ENCODE peak calls at places on chromosome 1, in four cellular contexts. One of them, this sample, is unnamed.
A peak's percentile ranks its signal among the peaks of the same experiment; 100 is the strongest.

GRCh38 chr1:237258871-237259270 is 216.9 kb downstream of the RYR2 start:
- DNase-seq in pancreas: no peak
- DNase-seq in lung: no peak
- DNase-seq in psoas muscle: no peak
- DNase-seq in this sample: no peak

GRCh38 chr1:41450747-41451285 is 33.7 kb downstream of the EDN2 start:
- DNase-seq in lung: no peak
- DNase-seq in pancreas: no peak
- DNase-seq in psoas muscle: no peak
- DNase-seq in this sample: no peak

GRCh38 chr1:64112281-64112680 is 91.1 kb upstream of the UBE2U start:
- DNase-seq in pancreas: no peak
- DNase-seq in lung: no peak
- DNase-seq in psoas muscle: no peak
- DNase-seq in this sample: no peak

GRCh38 chr1:205108464-205108863 is 13.3 kb downstream of the RBBP5 start:
- DNase-seq in lung: no peak
- DNase-seq in pancreas: no peak
- DNase-seq in psoas muscle: no peak
- DNase-seq in this sample: no peak

GRCh38 chr1:26145960-26146294 is 13.0 kb upstream of the FAM110D start:
- DNase-seq in psoas muscle: no peak
- DNase-seq in pancreas: no peak
- DNase-seq in lung: no peak
- DNase-seq in this sample: no peak

GRCh38 chr1:166170726-166171125 is 3.9 kb upstream of the FAM78B start:
- DNase-seq in pancreas: no peak
- DNase-seq in lung: no peak
- DNase-seq in psoas muscle: no peak
- DNase-seq in this sample: no peak

GRCh38 chr1:246803373-246803772 is 79.2 kb downstream of the SCCPDH start:
- DNase-seq in pancreas: no peak
- DNase-seq in lung: no peak
- DNase-seq in psoas muscle: no peak
- DNase-seq in this sample: no peak

GRCh38 chr1:109040627-109041613 is 982 bp downstream of the WDR47 start:
- DNase-seq in lung: no peak
- DNase-seq in psoas muscle: peak; percentile 60
- DNase-seq in pancreas: no peak
- DNase-seq in this sample: no peak

GRCh38 chr1:6386371-6386949 is 7.1 kb downstream of the ACOT7 start:
- DNase-seq in lung: no peak
- DNase-seq in pancreas: no peak
- DNase-seq in psoas muscle: no peak
- DNase-seq in this sample: no peak

GRCh38 chr1:61812916-61813315 is 70.6 kb downstream of the PATJ start:
- DNase-seq in psoas muscle: no peak
- DNase-seq in pancreas: no peak
- DNase-seq in lung: no peak
- DNase-seq in this sample: no peak

GRCh38 chr1:30522031-30523004 is 201.1 kb downstream of the MATN1 start:
- DNase-seq in lung: peak; percentile 47
- DNase-seq in psoas muscle: peak; percentile 91
- DNase-seq in pancreas: peak; percentile 20
- DNase-seq in this sample: no peak

GRCh38 chr1:211381481-211382181 is 55.0 kb downstream of the TRAF5 start:
- DNase-seq in lung: no peak
- DNase-seq in pancreas: no peak
- DNase-seq in psoas muscle: no peak
- DNase-seq in this sample: no peak

GRCh38 chr1:161267332-161267731 is 8.8 kb downstream of the PCP4L1 start:
- DNase-seq in psoas muscle: no peak
- DNase-seq in lung: no peak
- DNase-seq in pancreas: no peak
- DNase-seq in this sample: no peak

GRCh38 chr1:1778827-1779675 is 781 bp upstream of the NADK start:
- DNase-seq in lung: peak; percentile 88
- DNase-seq in psoas muscle: peak; percentile 85
- DNase-seq in pancreas: peak; percentile 79
- DNase-seq in this sample: no peak

GRCh38 chr1:7389201-7389785 is 381.8 kb upstream of the VAMP3 start:
- DNase-seq in psoas muscle: no peak
- DNase-seq in lung: no peak
- DNase-seq in pancreas: peak; percentile 6
- DNase-seq in this sample: no peak

GRCh38 chr1:40936878-40937484 is 42.5 kb upstream of the CTPS1 start:
- DNase-seq in psoas muscle: no peak
- DNase-seq in pancreas: no peak
- DNase-seq in lung: no peak
- DNase-seq in this sample: peak; percentile 19

GRCh38 chr1:120176092-120176855 is at the start of gene SEC22B:
- DNase-seq in pancreas: peak; percentile 91
- DNase-seq in psoas muscle: peak; percentile 92
- DNase-seq in lung: peak; percentile 89
- DNase-seq in this sample: peak; percentile 88

DNA sequence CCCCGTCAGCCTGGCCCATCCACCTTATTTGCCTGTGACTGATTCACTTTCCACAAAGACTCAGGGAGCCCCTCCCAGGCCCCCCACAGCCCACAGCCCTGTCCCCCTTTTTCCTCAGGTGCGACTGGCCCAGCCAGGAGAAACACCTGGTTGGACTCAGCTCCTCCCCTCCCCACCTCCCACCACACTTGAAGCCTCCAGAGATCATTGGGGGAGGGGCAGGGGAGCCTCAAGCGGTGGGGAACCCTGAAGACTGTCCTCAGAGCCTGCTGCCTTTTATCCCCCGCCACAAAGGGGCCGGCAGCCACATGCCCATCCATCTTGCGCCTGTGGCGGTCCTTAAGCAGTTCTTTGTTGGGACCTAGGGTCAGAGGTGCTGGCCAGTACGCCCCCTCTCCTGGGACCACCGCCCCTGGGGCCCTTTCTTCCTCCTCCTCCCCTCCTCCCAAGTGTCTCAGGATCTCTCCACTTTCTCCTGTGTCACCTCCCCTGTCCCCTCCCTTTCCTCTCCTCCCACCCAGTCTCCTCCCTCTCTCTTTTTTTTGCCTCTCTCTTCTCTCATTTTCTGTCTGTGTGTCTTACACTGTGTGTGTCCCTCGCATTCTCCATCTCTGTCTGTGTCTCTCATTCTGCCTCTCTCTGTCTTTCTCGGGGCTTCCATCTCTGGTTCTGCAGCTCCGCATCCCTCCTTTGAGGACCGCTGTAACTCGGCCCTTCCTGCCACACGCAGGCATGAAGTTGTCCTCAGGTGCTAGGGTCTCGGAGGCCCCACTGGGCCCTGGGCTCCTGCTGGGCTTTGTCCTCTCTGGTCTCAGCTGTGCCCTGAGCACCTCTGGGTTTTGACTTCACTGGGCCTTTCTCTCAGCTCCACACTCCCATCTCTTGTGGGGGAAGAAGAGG is 12.2 kb downstream of the CRABP2 start:
- DNase-seq in lung: peak; percentile 51
- DNase-seq in psoas muscle: no peak
- DNase-seq in pancreas: peak; percentile 74
- DNase-seq in this sample: no peak
- H3K27ac ChIP-seq in lung: no peak overlapping the region
- H3K27ac ChIP-seq in psoas muscle: no peak overlapping the region
- H3K27ac ChIP-seq in pancreas: no peak overlapping the region
- H3K27ac ChIP-seq in this sample: no peak overlapping the region

DNA sequence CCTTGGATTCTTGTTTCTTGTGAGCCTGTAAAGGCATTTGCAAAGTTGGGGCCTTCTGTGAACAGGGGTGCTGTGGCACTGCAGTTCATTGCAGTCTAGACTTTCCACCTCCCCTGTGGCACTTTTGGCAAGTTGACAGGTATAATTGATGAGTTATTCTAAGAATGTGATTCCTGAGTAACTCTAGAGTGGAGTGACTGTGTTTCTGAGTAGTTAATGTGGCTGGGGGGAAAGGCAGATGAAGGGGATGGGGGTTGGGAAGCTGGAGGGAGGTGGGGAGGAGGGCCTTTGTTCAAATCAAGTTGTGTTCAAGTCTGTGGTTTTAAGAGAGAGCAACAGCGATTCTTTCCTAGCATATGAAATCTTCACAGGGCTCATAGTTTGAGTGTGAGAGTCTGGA is 32.9 kb downstream of the PBX1 start:
- DNase-seq in pancreas: no peak
- DNase-seq in psoas muscle: no peak
- DNase-seq in lung: no peak
- DNase-seq in this sample: peak; percentile 65
- H3K4me1 ChIP-seq in pancreas: peaks cover 14% of the 10 kb centered on the region
- H3K4me1 ChIP-seq in psoas muscle: peaks cover 4% of the 10 kb centered on the region
- H3K4me1 ChIP-seq in lung: peaks cover 12% of the 10 kb centered on the region
- H3K4me1 ChIP-seq in this sample: peaks cover 47% of the 10 kb centered on the region

GRCh38 chr1:27235827-27236226 is 1.4 kb downstream of the WDTC1 start:
- DNase-seq in pancreas: no peak
- DNase-seq in psoas muscle: no peak
- DNase-seq in lung: no peak
- DNase-seq in this sample: no peak
- H3K27ac ChIP-seq in pancreas: no peak overlapping the region
- H3K27ac ChIP-seq in psoas muscle: peak overlapping the region; percentile 91
- H3K27ac ChIP-seq in lung: no peak overlapping the region
- H3K27ac ChIP-seq in this sample: no peak overlapping the region

GRCh38 chr1:114130846-114131525 is 22.7 kb downstream of the SYT6 start:
- DNase-seq in pancreas: no peak
- DNase-seq in lung: no peak
- DNase-seq in psoas muscle: no peak
- DNase-seq in this sample: no peak
- H3K4me1 ChIP-seq in pancreas: peaks cover 9% of the 10 kb centered on the region
- H3K4me1 ChIP-seq in lung: no peaks in the 10 kb centered on the region
- H3K4me1 ChIP-seq in psoas muscle: no peaks in the 10 kb centered on the region
- H3K4me1 ChIP-seq in this sample: no peaks in the 10 kb centered on the region

GRCh38 chr1:59184506-59184905 is 112.4 kb upstream of the FGGY start:
- DNase-seq in pancreas: no peak
- DNase-seq in psoas muscle: no peak
- DNase-seq in lung: no peak
- DNase-seq in this sample: no peak

GRCh38 chr1:59183918-59184317 is 113.0 kb upstream of the FGGY start:
- DNase-seq in lung: no peak
- DNase-seq in pancreas: no peak
- DNase-seq in psoas muscle: no peak
- DNase-seq in this sample: no peak

GRCh38 chr1:59186656-59187055 is 110.2 kb upstream of the FGGY start:
- DNase-seq in pancreas: no peak
- DNase-seq in lung: no peak
- DNase-seq in psoas muscle: peak; percentile 66
- DNase-seq in this sample: no peak

GRCh38 chr1:59188413-59189213 is 108.3 kb upstream of the FGGY start:
- DNase-seq in pancreas: no peak
- DNase-seq in psoas muscle: no peak
- DNase-seq in lung: peak; percentile 39
- DNase-seq in this sample: no peak

GRCh38 chr1:59185163-59185855 is 111.6 kb upstream of the FGGY start:
- DNase-seq in lung: no peak
- DNase-seq in psoas muscle: no peak
- DNase-seq in pancreas: no peak
- DNase-seq in this sample: no peak
- H3K27ac ChIP-seq in lung: no peak overlapping the region
- H3K27ac ChIP-seq in psoas muscle: no peak overlapping the region
- H3K27ac ChIP-seq in pancreas: no peak overlapping the region
- H3K27ac ChIP-seq in this sample: no peak overlapping the region

GRCh38 chr1:150612014-150612345 is 17.4 kb downstream of the ENSA start:
- DNase-seq in psoas muscle: no peak
- DNase-seq in lung: no peak
- DNase-seq in pancreas: no peak
- DNase-seq in this sample: no peak

GRCh38 chr1:150609726-150610125 is 19.7 kb downstream of the ENSA start:
- DNase-seq in psoas muscle: no peak
- DNase-seq in pancreas: no peak
- DNase-seq in lung: no peak
- DNase-seq in this sample: no peak

GRCh38 chr1:150610576-150610975 is 18.8 kb downstream of the ENSA start:
- DNase-seq in pancreas: no peak
- DNase-seq in lung: no peak
- DNase-seq in psoas muscle: no peak
- DNase-seq in this sample: no peak

GRCh38 chr1:150615346-150616201 is 13.8 kb downstream of the ENSA start:
- DNase-seq in psoas muscle: no peak
- DNase-seq in pancreas: no peak
- DNase-seq in lung: no peak
- DNase-seq in this sample: no peak

GRCh38 chr1:150613061-150613920 is 16.1 kb downstream of the ENSA start:
- DNase-seq in pancreas: no peak
- DNase-seq in psoas muscle: no peak
- DNase-seq in lung: no peak
- DNase-seq in this sample: peak; percentile 75
- H3K4me1 ChIP-seq in pancreas: peaks cover 16% of the 10 kb centered on the region
- H3K4me1 ChIP-seq in psoas muscle: peaks cover 14% of the 10 kb centered on the region
- H3K4me1 ChIP-seq in lung: peaks cover 11% of the 10 kb centered on the region
- H3K4me1 ChIP-seq in this sample: peaks cover 49% of the 10 kb centered on the region

DNA sequence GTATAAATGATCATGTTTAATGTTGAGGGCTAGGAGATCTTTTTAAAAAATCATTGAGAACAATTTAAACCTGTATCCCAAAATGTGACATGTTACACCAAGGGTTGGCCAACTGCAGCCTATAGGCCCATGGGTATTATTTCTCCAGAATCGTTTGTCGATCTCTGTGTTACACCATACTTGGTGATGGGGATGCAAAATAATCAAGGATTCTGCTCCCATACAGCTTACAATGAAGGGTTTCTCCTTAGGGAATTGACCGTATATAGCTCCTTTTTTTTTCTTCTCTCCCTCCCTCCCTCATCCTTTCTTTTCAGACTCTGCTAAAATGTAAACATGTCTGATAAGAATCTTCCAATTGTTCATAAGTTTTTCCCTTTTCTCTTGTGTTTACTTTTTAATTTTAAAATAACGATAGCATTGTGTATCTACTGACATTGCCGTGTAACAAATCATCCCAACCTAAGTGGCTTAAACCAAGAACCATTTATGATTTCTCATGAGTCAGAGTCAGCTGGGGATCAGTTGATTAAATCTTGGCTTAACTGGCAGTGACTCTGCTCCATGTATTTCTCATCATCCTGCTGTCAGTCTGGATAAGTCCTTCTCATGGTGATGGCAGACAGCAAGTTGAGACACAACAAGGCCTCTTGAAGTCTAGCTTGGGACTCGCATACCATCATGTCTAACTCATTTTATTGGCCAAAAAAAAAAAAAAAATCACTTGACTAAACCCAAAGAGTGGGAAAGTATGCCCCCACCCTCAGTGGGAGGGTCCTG is 48.0 kb downstream of the MARK1 start:
- DNase-seq in psoas muscle: no peak
- DNase-seq in pancreas: no peak
- DNase-seq in lung: no peak
- DNase-seq in this sample: no peak
- H3K27ac ChIP-seq in psoas muscle: no peak overlapping the region
- H3K27ac ChIP-seq in pancreas: no peak overlapping the region
- H3K27ac ChIP-seq in lung: no peak overlapping the region
- H3K27ac ChIP-seq in this sample: no peak overlapping the region

GRCh38 chr1:3119748-3120524 is 50.9 kb downstream of the PRDM16 start:
- DNase-seq in lung: no peak
- DNase-seq in pancreas: no peak
- DNase-seq in psoas muscle: no peak
- DNase-seq in this sample: no peak
- H3K4me1 ChIP-seq in lung: peaks cover 8% of the 10 kb centered on the region
- H3K4me1 ChIP-seq in pancreas: no peaks in the 10 kb centered on the region
- H3K4me1 ChIP-seq in psoas muscle: no peaks in the 10 kb centered on the region
- H3K4me1 ChIP-seq in this sample: no peaks in the 10 kb centered on the region

This sample was measured in SJSA1.